ENCODE peak calls at places on chromosomes 13 and 19, in seven cellular contexts. D is uterus, W is adrenal gland, X is endothelial cell of umbilical vein, Q is gastrocnemius medialis, C is breast epithelium, B is H1. V is an unnamed sample. For H3K4me1, the result is how much of the 10 kb centered on the place peaks cover.

GRCh38 chr19:3849092-3849491 is 19.7 kb downstream of the ZFR2 start:
- DNase-seq in D (no peak), X (peak), Q (no peak), C (no peak), W (no peak), B (no peak), V (no peak)

GRCh38 chr19:32201661-32202060 is 143.7 kb upstream of the ZNF507 start:
- DNase-seq in D (no peak), X (peak), W (no peak), B (no peak), Q (no peak), C (no peak), V (no peak)

GRCh38 chr19:14758816-14759215 is 19.5 kb downstream of the ADGRE2 start:
- DNase-seq in W (no peak), Q (no peak), X (no peak), C (no peak), D (no peak), B (peak), V (no peak)

GRCh38 chr19:52590728-52591127 is 20.6 kb downstream of the ZNF701 start:
- DNase-seq in Q (no peak), B (no peak), W (no peak), D (no peak), C (no peak), X (no peak), V (no peak)

GRCh38 chr19:12668937-12669271 is 2.3 kb downstream of the WDR83 start:
- DNase-seq in Q (peak), B (no peak), D (peak), C (peak), X (no peak), W (peak), V (peak)

GRCh38 chr13:74003374-74003773 is 130.8 kb downstream of the KLF12 start:
- DNase-seq in Q (no peak), B (no peak), D (no peak), X (no peak), C (no peak), W (no peak), V (no peak)

GRCh38 chr13:108609353-108609752 is 20.1 kb upstream of the MYO16 start:
- DNase-seq in Q (no peak), D (no peak), X (no peak), B (no peak), W (no peak), C (no peak), V (peak)

GRCh38 chr13:35086667-35087066 is 144.6 kb downstream of the NBEA start:
- DNase-seq in X (no peak), Q (no peak), B (no peak), C (no peak), D (no peak), W (no peak), V (no peak)

GRCh38 chr13:96238241-96238640 is 148.3 kb downstream of the HS6ST3 start:
- DNase-seq in Q (no peak), C (no peak), W (no peak), X (no peak), B (no peak), D (no peak), V (no peak)

GRCh38 chr13:109859898-109860297 is 73.5 kb upstream of the IRS2 start:
- DNase-seq in B (no peak), W (no peak), Q (no peak), C (no peak), X (no peak), D (no peak), V (no peak)

GRCh38 chr13:43405457-43405856 is 381.3 kb downstream of the ENOX1 start:
- DNase-seq in D (no peak), B (no peak), Q (no peak), X (no peak), C (no peak), W (no peak), V (no peak)

GRCh38 chr19:19711934-19712828 is 20.7 kb downstream of the ZNF14 start:
- DNase-seq in X (no peak), D (no peak), W (no peak), Q (no peak), B (no peak), C (no peak), V (no peak)

GRCh38 chr13:77860621-77861020 is 58.0 kb downstream of the EDNRB start:
- DNase-seq in W (no peak), Q (no peak), X (peak), B (no peak), C (no peak), D (no peak), V (no peak)

GRCh38 chr19:53424968-53425597 is 6.7 kb upstream of the ZNF761 start:
- DNase-seq in D (peak), B (peak), Q (peak), W (peak), X (peak), C (peak), V (peak)

GRCh38 chr13:113091211-113091771 is 14.3 kb upstream of the F7 start:
- DNase-seq in Q (no peak), X (no peak), B (no peak), W (no peak), D (no peak), C (no peak), V (no peak)

GRCh38 chr13:43383488-43384165 is 360.2 kb downstream of the DNAJC15 start:
- DNase-seq in B (no peak), X (no peak), W (no peak), D (no peak), C (no peak), Q (no peak), V (no peak)

GRCh38 chr13:71417205-71417604 is 449.8 kb downstream of the DACH1 start:
- DNase-seq in C (no peak), D (no peak), B (no peak), Q (no peak), X (peak), W (no peak), V (no peak)

GRCh38 chr13:102233566-102234208 is 168.2 kb downstream of the FGF14 start:
- DNase-seq in C (no peak), W (no peak), D (no peak), B (no peak), Q (no peak), X (no peak), V (no peak)

GRCh38 chr19:18419699-18420460 is 682 bp downstream of the SSBP4 start:
- DNase-seq in W (peak), C (no peak), B (no peak), Q (no peak), X (no peak), D (no peak), V (no peak)

GRCh38 chr13:113178070-113178895 is 19.8 kb downstream of the PROZ start:
- DNase-seq in D (no peak), Q (no peak), W (no peak), B (no peak), C (no peak), X (peak), V (no peak)

GRCh38 chr13:94542917-94543316 is 53.0 kb downstream of the TGDS start:
- DNase-seq in W (no peak), X (no peak), D (no peak), B (no peak), C (no peak), Q (no peak), V (no peak)

GRCh38 chr19:22422220-22422619 is at the start of gene ZNF98:
- DNase-seq in D (peak), X (no peak), Q (no peak), B (no peak), C (peak), W (no peak), V (peak)

GRCh38 chr19:58396691-58397532 is 1.5 kb downstream of the RNF225 start:
- DNase-seq in B (no peak), D (no peak), C (no peak), Q (no peak), X (no peak), W (no peak), V (no peak)

GRCh38 chr19:30029721-30030510 is 87.9 kb downstream of the URI1 start:
- DNase-seq in B (no peak), C (no peak), Q (no peak), X (peak), D (no peak), W (no peak), V (no peak)

GRCh38 chr19:15266683-15267082 is 34.4 kb upstream of the EPHX3 start:
- DNase-seq in W (no peak), Q (no peak), B (no peak), D (no peak), X (no peak), C (no peak), V (no peak)

GRCh38 chr13:60112771-60113170 is 51.0 kb downstream of the DIAPH3 start:
- DNase-seq in Q (no peak), B (no peak), W (no peak), C (no peak), D (no peak), X (no peak), V (no peak)

GRCh38 chr13:44917589-44918322 is 71.5 kb downstream of the NUFIP1 start:
- DNase-seq in D (peak), W (peak), X (peak), C (peak), Q (peak), B (peak), V (peak)
- TF ChIP-seq POLR2A in D (peak), W (peak), X (no peak), C (no peak), Q (peak), B (no peak), V (peak)

GRCh38 chr13:79745141-79745540 is 264.2 kb downstream of the NDFIP2 start:
- DNase-seq in X (peak), C (no peak), D (no peak), W (no peak), Q (no peak), B (no peak), V (no peak)

GRCh38 chr13:79735228-79735627 is 254.3 kb downstream of the NDFIP2 start:
- DNase-seq in B (no peak), Q (no peak), W (no peak), X (no peak), D (no peak), C (no peak), V (no peak)

GRCh38 chr13:79736356-79736755 is 255.4 kb downstream of the NDFIP2 start:
- DNase-seq in W (no peak), B (no peak), C (no peak), Q (no peak), D (no peak), X (no peak), V (no peak)

GRCh38 chr13:79742923-79743322 is 262.0 kb downstream of the NDFIP2 start:
- DNase-seq in D (no peak), B (no peak), X (no peak), C (no peak), Q (no peak), W (no peak), V (no peak)

GRCh38 chr13:79741006-79741405 is 260.1 kb downstream of the NDFIP2 start:
- DNase-seq in D (no peak), W (peak), X (no peak), C (no peak), Q (no peak), B (no peak), V (peak)
- H3K4me1 ChIP-seq in D (under half), W (under half), X (under half), C (under half), Q (under half), B (under half), V (under half)

DNA sequence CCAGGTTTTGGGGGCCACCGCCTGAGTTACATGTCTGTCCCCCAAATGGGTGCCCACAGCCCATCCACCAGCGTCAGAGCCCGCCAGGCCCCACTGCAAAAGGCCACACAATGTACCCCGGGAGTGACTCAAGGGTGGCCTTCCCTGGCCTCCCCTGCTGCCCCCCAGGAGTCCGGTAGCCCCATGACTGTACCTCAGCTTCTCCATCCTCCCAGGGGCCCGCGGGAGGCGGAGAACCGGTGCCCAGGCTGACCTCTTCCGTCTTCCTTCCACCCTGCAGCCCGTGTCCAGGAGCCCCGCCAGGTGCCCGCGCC is 10.5 kb downstream of the CBARP start:
- DNase-seq in C (no peak), B (no peak), X (no peak), D (no peak), Q (no peak), W (no peak), V (no peak)
- TF ChIP-seq POLR2A in C (no peak), B (no peak), X (no peak), D (no peak), Q (no peak), W (no peak), V (no peak)

GRCh38 chr19:6271721-6272410 is 7.9 kb downstream of the MLLT1 start:
- DNase-seq in W (peak), D (peak), C (peak), Q (peak), B (no peak), X (peak), V (peak)
- H3K4me1 ChIP-seq in W (half or more), D (under half), C (under half), Q (half or more), B (under half), X (half or more), V (under half)

DNA sequence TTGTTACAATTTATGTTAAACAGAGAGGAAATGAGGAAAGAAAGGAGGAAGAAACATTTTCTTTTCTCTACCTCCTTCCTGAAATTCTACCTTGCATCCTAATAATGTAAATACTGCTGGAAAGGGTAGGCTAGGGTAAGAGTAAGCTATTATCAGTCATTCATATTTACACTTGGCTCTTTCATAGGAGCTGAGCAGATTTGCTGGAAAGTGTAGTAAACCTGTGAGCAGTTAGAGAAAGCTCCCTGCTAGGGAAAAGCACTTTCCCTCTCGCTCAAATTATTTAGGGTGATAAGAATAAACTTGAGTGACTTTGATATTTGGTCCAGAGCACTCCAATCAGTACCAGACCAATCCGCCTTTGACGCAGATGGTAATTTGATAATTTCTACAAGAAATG is 68.8 kb upstream of the KL start:
- DNase-seq in D (no peak), B (no peak), C (no peak), W (no peak), Q (no peak), X (no peak), V (no peak)
- TF ChIP-seq POLR2A in D (no peak), B (no peak), C (no peak), W (no peak), Q (no peak), X (no peak), V (no peak)